ENCODE peak calls at places on chromosomes 13 and 19, in four cellular contexts. O is lower leg skin, C is endothelial cell, F is right lobe of liver. L is an unnamed sample.

GRCh38 chr19:35249146-35249847 is 495 bp downstream of the LSR start:
- DNase-seq in O (peak), F (no peak), C (no peak), L (no peak)

GRCh38 chr19:18905520-18906236 is 9.7 kb upstream of the CERS1 start:
- DNase-seq in O (no peak), C (no peak), F (no peak), L (no peak)

GRCh38 chr19:13053761-13054604 is 48.7 kb downstream of the LYL1 start:
- DNase-seq in C (peak), O (peak), F (peak), L (peak)

GRCh38 chr13:38824342-38824741 is 137.5 kb downstream of the FREM2 start:
- DNase-seq in F (no peak), C (no peak), O (no peak), L (no peak)

GRCh38 chr13:62678039-62678438 is 1262.4 kb upstream of the PCDH20 start:
- DNase-seq in F (no peak), C (no peak), O (no peak), L (no peak)

GRCh38 chr19:10418281-10419199 is 1.8 kb upstream of the PDE4A start:
- DNase-seq in C (no peak), O (no peak), F (no peak), L (no peak)

GRCh38 chr19:48737360-48737998 is 2.9 kb downstream of the RASIP1 start:
- DNase-seq in O (no peak), C (no peak), F (peak), L (no peak)

GRCh38 chr19:5578094-5578846 is 10.5 kb upstream of the TINCR start:
- DNase-seq in O (peak), F (peak), C (peak), L (peak)

GRCh38 chr13:72527333-72527732 is 200.1 kb downstream of the MZT1 start:
- DNase-seq in O (no peak), C (no peak), F (no peak), L (no peak)

GRCh38 chr13:102999498-102999897 is 66.7 kb downstream of the SLC10A2 start:
- DNase-seq in O (no peak), C (no peak), F (no peak), L (no peak)

GRCh38 chr13:78978381-78978998 is 319.5 kb upstream of the OBI1 start:
- DNase-seq in O (peak), F (no peak), C (peak), L (peak)

GRCh38 chr19:1000095-1000494 is at the start of gene GRIN3B:
- DNase-seq in F (no peak), O (no peak), C (peak), L (peak)

GRCh38 chr19:48006762-48007161 is 12.3 kb downstream of the ELSPBP1 start:
- DNase-seq in O (no peak), F (no peak), C (no peak), L (no peak)

GRCh38 chr19:6479836-6480398 is 1.7 kb downstream of the DENND1C start:
- DNase-seq in F (no peak), O (no peak), C (no peak), L (no peak)

GRCh38 chr13:67844544-67844943 is 614.4 kb upstream of the PCDH9 start:
- DNase-seq in O (no peak), C (no peak), F (no peak), L (no peak)

GRCh38 chr19:57279418-57280164 is 694 bp upstream of the ZNF460 start:
- DNase-seq in C (peak), F (peak), O (peak), L (peak)
- TF ChIP-seq CTCF in C (no peak), F (no peak), O (no peak), L (no peak)

GRCh38 chr13:106033634-106034033 is 501.8 kb downstream of the EFNB2 start:
- DNase-seq in O (no peak), C (no peak), F (no peak), L (no peak)
- TF ChIP-seq CTCF in O (no peak), C (peak), F (peak), L (peak)

DNA sequence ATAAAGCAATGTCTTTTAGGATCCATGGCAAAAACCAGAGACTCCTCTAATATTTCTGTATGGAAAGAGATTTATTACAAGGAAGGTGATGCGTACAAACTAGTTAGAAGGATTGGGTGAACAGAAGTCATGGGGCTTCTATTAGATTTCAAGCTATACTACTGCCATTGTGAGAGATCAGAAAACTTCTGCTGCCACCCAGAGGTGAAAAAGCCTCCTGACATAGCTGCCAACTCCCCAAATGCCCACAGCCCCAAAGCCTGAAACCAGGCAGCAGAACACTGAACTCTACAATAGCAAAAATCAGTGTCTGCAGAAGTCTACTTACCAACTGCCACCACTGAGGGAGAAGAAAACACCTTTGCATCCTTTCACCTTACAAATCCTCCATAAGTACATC is 379.0 kb upstream of the MIR17HG start:
- DNase-seq in C (peak), O (no peak), F (no peak), L (peak)
- TF ChIP-seq CTCF in C (peak), O (no peak), F (no peak), L (peak)

GRCh38 chr13:45474584-45475454 is 10.1 kb downstream of the COG3 start:
- DNase-seq in C (no peak), O (no peak), F (no peak), L (no peak)

GRCh38 chr13:45472171-45472705 is 7.5 kb downstream of the COG3 start:
- DNase-seq in F (no peak), O (no peak), C (no peak), L (no peak)

GRCh38 chr13:45468676-45469075 is 3.9 kb downstream of the COG3 start:
- DNase-seq in F (no peak), O (no peak), C (no peak), L (no peak)

GRCh38 chr13:45473627-45474026 is 8.9 kb downstream of the COG3 start:
- DNase-seq in F (no peak), O (no peak), C (no peak), L (no peak)
- TF ChIP-seq CTCF in F (no peak), O (no peak), C (peak), L (peak)

DNA sequence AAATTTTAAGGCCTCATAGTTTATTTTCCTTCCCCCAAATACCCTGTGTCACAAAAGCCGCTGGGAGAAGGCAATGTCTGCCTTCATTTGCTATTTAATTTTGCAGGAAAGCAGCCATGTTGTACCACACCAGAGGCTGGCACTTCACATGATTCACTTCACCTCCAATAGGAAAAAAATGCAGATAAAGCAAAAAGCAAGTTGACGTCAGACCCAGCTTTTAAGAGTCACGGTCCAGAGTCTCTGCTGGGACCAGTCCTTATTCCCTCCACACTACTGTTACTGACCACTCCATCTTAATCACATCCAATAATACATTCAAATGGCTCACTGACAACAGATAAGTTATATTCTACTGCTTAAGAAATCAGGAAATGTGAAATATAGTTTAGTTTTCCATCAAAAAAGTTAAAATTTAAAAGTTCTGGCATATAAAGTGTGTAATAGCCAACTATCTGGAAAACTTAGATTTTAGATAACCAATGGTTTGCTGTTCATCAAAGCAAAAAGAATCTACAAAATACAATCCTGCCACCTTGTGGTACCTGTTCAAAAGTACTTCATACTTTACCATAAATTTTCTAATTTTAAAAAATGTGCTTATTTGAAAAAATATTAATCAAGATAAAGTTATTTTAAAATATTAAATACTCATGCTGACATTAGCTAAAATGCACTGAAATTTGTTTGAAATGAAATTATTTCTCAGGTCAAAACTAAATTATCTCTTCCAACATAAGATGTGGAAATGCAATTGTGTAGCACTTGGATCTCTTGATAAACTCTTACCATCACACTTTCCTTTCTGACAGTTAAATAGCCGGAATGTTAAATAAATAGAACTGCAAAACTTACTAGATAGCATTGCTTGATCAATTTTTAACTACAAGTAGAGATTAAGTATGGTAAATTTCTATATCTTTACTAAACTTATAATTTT is 97.3 kb downstream of the SERP2 start:
- DNase-seq in O (no peak), C (no peak), F (no peak), L (no peak)
- TF ChIP-seq CTCF in O (no peak), C (peak), F (peak), L (peak)

GRCh38 chr13:97810152-97810551 is 143.3 kb upstream of the IPO5 start:
- DNase-seq in O (no peak), C (no peak), F (no peak), L (no peak)
- TF ChIP-seq CTCF in O (no peak), C (peak), F (peak), L (peak)

DNA sequence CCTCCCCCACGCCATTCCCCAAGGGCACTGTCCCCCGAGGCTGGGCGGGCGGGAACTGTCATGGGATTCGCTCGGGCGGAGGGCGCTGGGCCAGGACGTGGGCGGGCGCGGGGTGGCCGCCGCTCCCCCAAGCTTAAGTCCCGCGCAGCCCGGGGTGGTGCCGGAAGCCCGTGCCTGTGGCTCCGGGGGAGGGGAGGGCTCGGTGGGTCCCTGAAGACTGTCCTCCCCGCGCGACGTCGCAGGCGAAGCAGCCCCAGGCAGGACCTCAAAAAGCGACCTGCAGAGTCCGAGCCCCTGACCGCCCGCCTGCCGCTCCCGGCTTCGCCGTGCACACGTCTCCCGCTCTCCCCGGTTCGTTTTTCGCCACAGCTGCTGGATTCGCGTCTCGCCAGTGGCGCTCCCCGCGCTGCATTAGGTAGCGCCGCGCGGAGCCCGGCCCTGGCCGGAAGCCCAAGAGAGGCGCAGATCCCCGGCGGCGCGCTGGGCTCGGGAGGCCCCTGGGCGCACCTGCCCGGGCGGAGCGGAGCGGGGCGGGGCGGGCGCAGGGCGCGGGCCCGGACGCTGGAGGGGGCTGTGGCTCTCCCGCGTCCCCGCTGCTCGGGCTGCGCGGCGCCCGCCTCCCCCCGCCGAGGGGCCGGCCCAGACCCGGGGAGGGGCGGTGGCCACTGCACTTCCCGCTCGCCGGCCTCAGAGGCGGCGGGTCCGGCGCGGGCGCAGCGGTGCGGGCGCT is at the start of gene FARP1:
- DNase-seq in F (peak), C (peak), O (peak), L (peak)
- TF ChIP-seq CTCF in F (peak), C (no peak), O (no peak), L (peak)

GRCh38 chr19:17081672-17082630 is 6.4 kb downstream of the MYO9B start:
- DNase-seq in O (no peak), C (no peak), F (no peak), L (no peak)
- TF ChIP-seq CTCF in O (no peak), C (no peak), F (no peak), L (no peak)

DNA sequence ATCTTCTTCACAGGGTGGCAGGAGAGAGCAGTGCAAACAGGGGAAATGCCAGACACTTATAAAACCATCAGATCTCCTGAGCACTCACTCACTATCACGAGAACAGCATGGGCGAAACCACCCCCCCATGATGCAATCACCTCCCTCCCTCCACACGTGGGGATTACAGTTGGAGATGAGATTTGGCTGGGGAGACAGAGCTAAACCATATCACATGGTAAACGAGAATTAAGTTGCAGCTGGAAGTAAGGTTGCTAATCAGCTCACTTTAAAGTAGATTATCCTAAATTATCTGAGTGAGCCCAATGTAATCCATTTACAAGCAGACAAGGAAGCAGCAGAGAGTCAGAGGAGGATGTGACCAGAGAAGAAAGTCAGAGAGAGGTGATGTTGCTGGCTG is 102.2 kb upstream of the IPO5 start:
- DNase-seq in O (no peak), C (no peak), F (no peak), L (no peak)
- TF ChIP-seq CTCF in O (no peak), C (no peak), F (no peak), L (no peak)